ENCODE peak calls at places on chromosomes 16 and 17, in four cellular contexts. One of them, this sample, is unnamed.

GRCh38 chr16:25690563-25691143 is 1.1 kb upstream of the HS3ST4 start:
- DNase-seq in omental fat pad: no peak
- DNase-seq in stimulated activated naive B cell treated with anti-CD40 and anti-IgM and Interleukin-4, amounts not matched to agents 10 μg/mL and 1 μg/mL and 100 μg/mL, for 72 hours: no peak
- DNase-seq in stimulated activated CD4-positive, alpha-beta T cell treated with anti-CD3 and anti-CD28 coated beads, Interleukin-4, amount 100 ng/mL, for 1 hour: no peak
- DNase-seq in this sample: no peak

GRCh38 chr17:78112508-78113471 is 15.8 kb downstream of the TMC6 start:
- DNase-seq in stimulated activated CD4-positive, alpha-beta T cell treated with anti-CD3 and anti-CD28 coated beads, Interleukin-4, amount 100 ng/mL, for 1 hour: peak
- DNase-seq in omental fat pad: peak
- DNase-seq in stimulated activated naive B cell treated with anti-CD40 and anti-IgM and Interleukin-4, amounts not matched to agents 10 μg/mL and 1 μg/mL and 100 μg/mL, for 72 hours: peak
- DNase-seq in this sample: peak

GRCh38 chr17:16027708-16028584 is 28.3 kb downstream of the TTC19 start:
- DNase-seq in stimulated activated naive B cell treated with anti-CD40 and anti-IgM and Interleukin-4, amounts not matched to agents 10 μg/mL and 1 μg/mL and 100 μg/mL, for 72 hours: peak
- DNase-seq in stimulated activated CD4-positive, alpha-beta T cell treated with anti-CD3 and anti-CD28 coated beads, Interleukin-4, amount 100 ng/mL, for 1 hour: peak
- DNase-seq in omental fat pad: no peak
- DNase-seq in this sample: no peak

GRCh38 chr17:214881-215331 is 33.5 kb upstream of the DOC2B start:
- DNase-seq in stimulated activated naive B cell treated with anti-CD40 and anti-IgM and Interleukin-4, amounts not matched to agents 10 μg/mL and 1 μg/mL and 100 μg/mL, for 72 hours: no peak
- DNase-seq in stimulated activated CD4-positive, alpha-beta T cell treated with anti-CD3 and anti-CD28 coated beads, Interleukin-4, amount 100 ng/mL, for 1 hour: no peak
- DNase-seq in omental fat pad: no peak
- DNase-seq in this sample: no peak

GRCh38 chr17:19708431-19709175 is 7.8 kb downstream of the SLC47A2 start:
- DNase-seq in omental fat pad: no peak
- DNase-seq in stimulated activated CD4-positive, alpha-beta T cell treated with anti-CD3 and anti-CD28 coated beads, Interleukin-4, amount 100 ng/mL, for 1 hour: no peak
- DNase-seq in stimulated activated naive B cell treated with anti-CD40 and anti-IgM and Interleukin-4, amounts not matched to agents 10 μg/mL and 1 μg/mL and 100 μg/mL, for 72 hours: no peak
- DNase-seq in this sample: no peak

GRCh38 chr17:1779571-1780074 is 17.8 kb downstream of the SERPINF1 start:
- DNase-seq in omental fat pad: peak
- DNase-seq in stimulated activated CD4-positive, alpha-beta T cell treated with anti-CD3 and anti-CD28 coated beads, Interleukin-4, amount 100 ng/mL, for 1 hour: no peak
- DNase-seq in stimulated activated naive B cell treated with anti-CD40 and anti-IgM and Interleukin-4, amounts not matched to agents 10 μg/mL and 1 μg/mL and 100 μg/mL, for 72 hours: no peak
- DNase-seq in this sample: no peak

GRCh38 chr16:12120331-12120981 is 143.9 kb downstream of the SNX29 start:
- DNase-seq in stimulated activated CD4-positive, alpha-beta T cell treated with anti-CD3 and anti-CD28 coated beads, Interleukin-4, amount 100 ng/mL, for 1 hour: no peak
- DNase-seq in stimulated activated naive B cell treated with anti-CD40 and anti-IgM and Interleukin-4, amounts not matched to agents 10 μg/mL and 1 μg/mL and 100 μg/mL, for 72 hours: peak
- DNase-seq in omental fat pad: no peak
- DNase-seq in this sample: no peak

GRCh38 chr17:64498308-64499203 is 1.7 kb upstream of the POLG2 start:
- DNase-seq in stimulated activated naive B cell treated with anti-CD40 and anti-IgM and Interleukin-4, amounts not matched to agents 10 μg/mL and 1 μg/mL and 100 μg/mL, for 72 hours: no peak
- DNase-seq in omental fat pad: no peak
- DNase-seq in stimulated activated CD4-positive, alpha-beta T cell treated with anti-CD3 and anti-CD28 coated beads, Interleukin-4, amount 100 ng/mL, for 1 hour: no peak
- DNase-seq in this sample: no peak

GRCh38 chr16:79182618-79183017 is 417.9 kb downstream of the MAF start:
- DNase-seq in stimulated activated naive B cell treated with anti-CD40 and anti-IgM and Interleukin-4, amounts not matched to agents 10 μg/mL and 1 μg/mL and 100 μg/mL, for 72 hours: no peak
- DNase-seq in omental fat pad: no peak
- DNase-seq in stimulated activated CD4-positive, alpha-beta T cell treated with anti-CD3 and anti-CD28 coated beads, Interleukin-4, amount 100 ng/mL, for 1 hour: no peak
- DNase-seq in this sample: no peak

This sample was measured in CD14-positive monocyte.